ENCODE peak calls at places on chromosome 16, in five cellular contexts. A is pancreas, Y is transverse colon, G is tibial nerve, U is dorsolateral prefrontal cortex. W is an unnamed sample.

GRCh38 chr16:28140788-28141618 is 70.8 kb downstream of the XPO6 start:
- DNase-seq in U (no peak), G (no peak), Y (peak; percentile 37), A (peak; percentile 22), W (no peak)

GRCh38 chr16:12646490-12647274 is 157.0 kb downstream of the CPPED1 start:
- DNase-seq in A (no peak), U (peak; percentile 65), G (peak; percentile 21), Y (no peak), W (no peak)

GRCh38 chr16:27235055-27235937 is 32.0 kb downstream of the KDM8 start:
- DNase-seq in A (no peak), G (peak; percentile 88), U (peak; percentile 72), Y (peak; percentile 92), W (peak; percentile 80)

GRCh38 chr16:50505714-50506542 is 42.3 kb upstream of the NKD1 start:
- DNase-seq in U (no peak), Y (no peak), G (no peak), A (no peak), W (no peak)

GRCh38 chr16:55513616-55514015 is 4.7 kb downstream of the LPCAT2 start:
- DNase-seq in A (no peak), Y (no peak), G (no peak), U (no peak), W (no peak)

GRCh38 chr16:64416232-64417010 is 705.4 kb downstream of the CDH11 start:
- DNase-seq in Y (no peak), G (no peak), A (no peak), U (no peak), W (no peak)

GRCh38 chr16:66459878-66460277 is 32.8 kb downstream of the BEAN1 start:
- DNase-seq in U (no peak), G (no peak), Y (no peak), A (no peak), W (no peak)

GRCh38 chr16:49698416-49698815 is 157.5 kb downstream of the ZNF423 start:
- DNase-seq in G (peak; percentile 6), U (no peak), Y (no peak), A (no peak), W (no peak)

GRCh38 chr16:89243664-89244063 is 26.2 kb downstream of the ZNF778 start:
- DNase-seq in A (no peak), U (no peak), G (no peak), Y (no peak), W (no peak)

GRCh38 chr16:89246383-89246902 is 28.9 kb downstream of the ZNF778 start:
- DNase-seq in G (no peak), U (no peak), A (no peak), Y (no peak), W (no peak)

GRCh38 chr16:89244754-89245153 is 27.3 kb downstream of the ZNF778 start:
- DNase-seq in G (no peak), U (no peak), Y (no peak), A (no peak), W (no peak)

GRCh38 chr16:89246903-89247733 is 29.6 kb downstream of the ZNF778 start:
- DNase-seq in Y (peak; percentile 93), G (peak; percentile 87), U (peak; percentile 88), A (peak; percentile 87), W (peak; percentile 95)

GRCh38 chr16:89248196-89249005 is 30.9 kb downstream of the ZNF778 start:
- DNase-seq in Y (no peak), U (no peak), G (no peak), A (no peak), W (no peak)
- H3K4me3 ChIP-seq in Y (no peak overlapping the region), U (peak overlapping the region; percentile 47), G (peak overlapping the region; percentile 58), A (peak overlapping the region; percentile 40), W (peak overlapping the region; percentile 56)

GRCh38 chr16:638034-638543 is 2.0 kb upstream of the METTL26 start:
- DNase-seq in G (no peak), Y (no peak), A (no peak), U (no peak), W (no peak)
- H3K27ac ChIP-seq in G (peak overlapping the region; percentile 92), Y (peak overlapping the region; percentile 98), A (no peak overlapping the region), U (peak overlapping the region; percentile 86), W (peak overlapping the region; percentile 69)

GRCh38 chr16:19446886-19447285 is 29.2 kb downstream of the TMC5 start:
- DNase-seq in G (no peak), Y (no peak), U (no peak), A (no peak), W (no peak)
- H3K4me3 ChIP-seq in G (no peak overlapping the region), Y (no peak overlapping the region), U (no peak overlapping the region), A (no peak overlapping the region), W (no peak overlapping the region)

GRCh38 chr16:56998352-56998751 is 9.0 kb downstream of the NLRC5 start:
- DNase-seq in Y (no peak), U (no peak), G (no peak), A (no peak), W (no peak)

GRCh38 chr16:56999409-57000270 is 10.3 kb downstream of the NLRC5 start:
- DNase-seq in A (no peak), G (no peak), U (no peak), Y (no peak), W (no peak)

GRCh38 chr16:57001026-57001669 is 11.8 kb downstream of the NLRC5 start:
- DNase-seq in Y (no peak), A (no peak), G (no peak), U (no peak), W (no peak)

GRCh38 chr16:56998861-56999260 is 9.5 kb downstream of the NLRC5 start:
- DNase-seq in U (no peak), A (no peak), G (no peak), Y (no peak), W (no peak)

GRCh38 chr16:57000271-57001025 is 11.1 kb downstream of the NLRC5 start:
- DNase-seq in Y (peak; percentile 36), G (peak; percentile 27), A (no peak), U (no peak), W (peak; percentile 55)
- H3K27ac ChIP-seq in Y (peak overlapping the region; percentile 29), G (peak overlapping the region; percentile 65), A (no peak overlapping the region), U (no peak overlapping the region), W (peak overlapping the region; percentile 86)

DNA sequence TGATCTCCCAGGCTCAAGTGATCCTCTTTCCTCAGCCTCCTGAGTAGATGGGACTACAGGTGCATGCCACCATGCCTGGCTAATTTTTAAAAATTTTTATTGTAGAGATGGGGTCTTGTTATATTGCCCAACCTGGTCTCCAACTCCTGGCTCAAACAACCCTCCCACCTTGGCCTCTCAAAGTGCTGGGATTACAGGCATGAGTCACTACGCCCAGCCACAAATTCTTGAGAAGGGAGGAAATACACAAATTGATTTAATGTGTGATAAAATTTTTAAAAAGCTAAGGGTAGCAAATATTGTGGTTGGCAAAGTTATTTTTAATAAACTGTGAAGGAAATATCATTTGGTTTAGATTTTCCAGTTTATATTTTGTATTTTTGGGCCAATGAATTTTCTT is 9.6 kb downstream of the ITGAD start:
- DNase-seq in Y (no peak), A (no peak), U (no peak), G (no peak), W (no peak)
- H3K4me3 ChIP-seq in Y (no peak overlapping the region), A (no peak overlapping the region), U (no peak overlapping the region), G (no peak overlapping the region), W (no peak overlapping the region)